ENCODE peak calls at places on chromosomes 2 and 18, in seven cellular contexts. Z is PC-9, G is Karpas-422, A is GM23248, F is hepatocyte, O is PC-3, C is HCT116. Y is an unnamed sample. For H3K9me2, the result is how much of the 10 kb centered on the place peaks cover.

GRCh38 chr2:71462641-71463341 is 9.4 kb downstream of the DYSF start:
- DNase-seq in Z (no peak), O (no peak), A (no peak), C (no peak), F (no peak), G (no peak), Y (no peak)

GRCh38 chr2:1876352-1876751 is 132.0 kb upstream of the PXDN start:
- DNase-seq in F (no peak), Z (no peak), C (no peak), O (no peak), A (no peak), G (no peak), Y (no peak)

GRCh38 chr2:84970266-84970955 is 550 bp upstream of the KCMF1 start:
- DNase-seq in Z (peak), G (peak), C (no peak), A (peak), O (peak), F (peak), Y (peak)

GRCh38 chr2:44304258-44304657 is 29.0 kb downstream of the SLC3A1 start:
- DNase-seq in O (no peak), C (no peak), A (no peak), Z (no peak), G (no peak), F (no peak), Y (no peak)

GRCh38 chr18:50644807-50645206 is 84.9 kb downstream of the MAPK4 start:
- DNase-seq in Z (no peak), A (peak), O (peak), G (no peak), F (peak), C (peak), Y (peak)

GRCh38 chr18:67783215-67783946 is 266.9 kb upstream of the DSEL start:
- DNase-seq in C (no peak), G (no peak), A (peak), O (peak), F (no peak), Z (no peak), Y (no peak)

GRCh38 chr2:30217644-30218361 is 13.5 kb upstream of the LBH start:
- DNase-seq in O (peak), A (no peak), F (peak), Z (peak), G (peak), C (peak), Y (peak)

GRCh38 chr2:12514631-12515437 is 201.9 kb upstream of the TRIB2 start:
- DNase-seq in G (no peak), C (no peak), A (no peak), O (no peak), Z (no peak), F (peak), Y (no peak)

GRCh38 chr2:237791977-237792727 is 6.4 kb upstream of the RBM44 start:
- DNase-seq in O (peak), C (no peak), F (peak), G (no peak), Z (no peak), A (peak), Y (peak)

GRCh38 chr2:130756041-130756720 is 841 bp downstream of the AMER3 start:
- DNase-seq in C (no peak), Z (no peak), F (peak), G (no peak), A (peak), O (peak), Y (peak)

GRCh38 chr18:21100141-21100540 is 11.5 kb downstream of the ROCK1 start:
- DNase-seq in A (peak), Z (no peak), G (no peak), C (no peak), O (no peak), F (no peak), Y (no peak)
- H3K4me2 ChIP-seq in A (no peak), Z (no peak), G (peak), C (no peak), O (no peak), F (no peak), Y (no peak)

GRCh38 chr2:227582369-227582768 is 16.3 kb upstream of the SCYGR2 start:
- DNase-seq in F (no peak), Z (no peak), C (no peak), A (no peak), G (no peak), O (no peak), Y (no peak)

GRCh38 chr2:227576110-227576509 is 22.6 kb upstream of the SCYGR2 start:
- DNase-seq in C (no peak), G (no peak), F (no peak), Z (no peak), A (peak), O (no peak), Y (no peak)

GRCh38 chr2:227578642-227579041 is 20.1 kb upstream of the SCYGR2 start:
- DNase-seq in C (no peak), A (no peak), G (no peak), Z (no peak), F (no peak), O (peak), Y (no peak)

GRCh38 chr2:227577555-227577954 is 21.1 kb upstream of the SCYGR2 start:
- DNase-seq in F (no peak), C (no peak), Z (no peak), A (no peak), O (no peak), G (no peak), Y (no peak)

GRCh38 chr2:227576812-227577211 is 21.9 kb upstream of the SCYGR2 start:
- DNase-seq in C (no peak), O (no peak), Z (no peak), F (no peak), G (no peak), A (no peak), Y (no peak)
- H3K9me2 ChIP-seq in C (under half), O (under half), Z (under half), F (under half), G (under half), A (under half), Y (under half)

DNA sequence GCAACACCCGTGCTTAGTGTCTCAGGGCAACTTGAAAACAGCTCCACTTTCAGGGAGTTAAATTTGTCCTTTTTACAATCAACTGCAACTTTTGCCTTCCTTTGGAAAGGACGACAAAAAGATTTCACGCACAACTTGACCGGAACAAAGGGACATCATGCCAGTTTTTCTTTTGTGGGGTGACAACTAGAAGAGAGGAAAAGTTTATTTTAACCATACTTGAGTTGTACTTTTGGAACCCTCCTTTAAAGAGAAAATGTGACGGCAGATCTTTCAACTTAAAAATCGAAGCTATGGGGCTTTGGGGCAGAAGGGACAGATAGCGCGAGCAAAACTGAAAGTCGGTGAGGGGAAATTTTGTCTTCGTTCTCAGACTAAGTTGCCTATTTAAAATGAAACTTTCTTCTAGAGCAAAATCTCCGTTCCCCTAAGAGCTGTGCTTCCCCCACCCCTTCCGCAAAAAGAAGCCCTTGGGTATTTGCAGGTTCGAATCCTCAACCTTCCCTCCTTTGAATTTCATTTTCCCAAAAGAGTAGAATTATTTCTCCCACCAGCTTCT is 5.5 kb upstream of the ONECUT2 start:
- DNase-seq in A (no peak), F (no peak), Z (no peak), C (no peak), O (no peak), G (peak), Y (peak)
- H3K4me2 ChIP-seq in A (no peak), F (peak), Z (no peak), C (no peak), O (no peak), G (no peak), Y (peak)

DNA sequence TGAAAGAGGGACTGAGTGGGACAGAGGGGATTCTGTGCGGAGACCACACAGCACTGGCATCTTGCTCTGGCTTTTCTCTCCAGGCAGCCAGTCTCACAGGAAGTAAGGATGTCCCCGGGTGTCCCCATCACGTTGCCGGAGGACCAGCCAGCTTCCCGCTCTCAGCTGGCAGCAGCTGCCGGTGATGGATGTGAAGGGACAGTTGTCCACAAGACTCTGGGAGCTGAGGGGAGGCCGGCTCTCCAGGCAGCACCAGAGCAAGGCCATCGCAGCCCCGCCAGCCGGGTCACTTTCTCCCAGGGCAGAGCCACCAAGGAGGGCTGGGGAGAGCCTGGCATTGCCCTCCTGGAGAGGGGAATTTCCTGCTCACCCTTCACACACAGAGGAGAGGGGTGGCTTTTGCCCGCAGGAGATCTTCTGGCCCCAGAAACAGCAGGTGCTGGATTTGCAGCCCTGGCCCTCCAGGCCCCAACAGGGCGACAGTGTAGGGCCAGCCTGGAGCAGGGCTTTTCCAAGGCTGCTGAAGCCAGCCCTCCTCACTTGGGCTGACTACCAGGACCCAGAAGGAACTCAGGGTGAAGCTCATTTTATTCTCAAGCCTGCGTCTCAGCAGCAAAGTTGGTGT is 24.0 kb upstream of the B3GNT7 start:
- DNase-seq in A (no peak), Z (no peak), G (no peak), C (no peak), F (no peak), O (no peak), Y (no peak)
- H3K9me2 ChIP-seq in A (under half), Z (under half), G (under half), C (under half), F (under half), O (under half), Y (under half)

GRCh38 chr2:7552825-7553550 is 635.8 kb downstream of the RNF144A start:
- DNase-seq in A (no peak), Z (no peak), G (no peak), O (no peak), F (no peak), C (no peak), Y (no peak)
- H3K4me2 ChIP-seq in A (no peak), Z (no peak), G (peak), O (no peak), F (peak), C (no peak), Y (no peak)

DNA sequence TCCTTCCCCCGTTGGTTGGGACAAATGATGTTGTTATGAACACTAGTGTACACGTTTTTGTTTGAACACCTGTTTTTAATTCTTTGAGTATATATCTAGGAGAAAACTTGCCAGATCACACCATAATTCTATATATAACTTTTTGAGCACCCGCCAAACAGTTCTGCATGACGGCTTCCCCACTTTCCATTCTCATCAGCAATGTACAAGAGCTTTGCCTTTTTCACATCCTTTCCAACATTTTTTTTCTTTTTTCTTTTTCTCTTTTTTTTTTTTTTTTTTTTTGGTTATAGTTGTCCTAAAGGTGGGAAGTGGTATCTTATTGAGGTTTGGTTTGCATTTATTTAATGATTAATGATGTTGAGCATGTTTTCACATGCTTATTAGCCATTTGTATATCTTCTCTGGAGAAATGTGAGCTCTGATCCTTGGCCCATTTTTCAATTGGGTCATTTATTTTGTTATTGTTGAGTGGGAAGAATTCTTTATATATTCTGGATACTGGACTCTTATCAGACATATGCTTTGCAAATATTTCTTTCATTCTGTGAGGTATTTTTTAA is 86.9 kb upstream of the ZC3H15 start:
- DNase-seq in C (no peak), Z (no peak), A (no peak), G (no peak), O (no peak), F (no peak), Y (no peak)
- H3K9me2 ChIP-seq in C (under half), Z (under half), A (under half), G (under half), O (under half), F (under half), Y (under half)

DNA sequence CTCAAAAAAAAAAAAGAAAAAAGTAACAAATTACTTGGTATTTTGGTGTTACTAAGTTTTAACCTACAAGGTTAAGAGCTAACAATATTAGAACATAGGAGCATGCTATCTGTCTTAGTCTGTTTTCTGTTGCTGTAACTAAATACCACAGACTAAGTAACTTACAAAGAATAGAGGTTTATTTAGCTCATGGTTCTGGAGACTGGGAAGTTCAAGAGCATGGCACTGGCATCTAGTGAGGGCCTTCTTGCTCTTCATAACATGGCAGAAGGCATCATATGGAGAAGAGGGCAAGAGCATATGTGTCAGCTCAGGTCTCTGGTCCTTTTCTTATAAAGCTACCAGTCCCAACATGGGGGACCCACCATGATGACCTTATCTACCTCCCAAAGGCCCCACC is 36.5 kb downstream of the SMARCAL1 start:
- DNase-seq in C (no peak), O (no peak), G (no peak), F (no peak), A (no peak), Z (no peak), Y (no peak)
- H3K4me2 ChIP-seq in C (no peak), O (no peak), G (no peak), F (no peak), A (no peak), Z (no peak), Y (no peak)